ENCODE peak calls at places on chromosomes 7 and 10, in four cellular contexts. F is H9; K is H54; B is stimulated activated CD8-positive, alpha-beta memory T cell treated with anti-CD3 and anti-CD28 coated beads, Interleukin-15, amount 100 ng/mL, for 4 hours. L is an unnamed sample.

GRCh38 chr10:33237736-33238624 is 96.5 kb downstream of the NRP1 start:
- DNase-seq in F (no peak), K (peak), B (no peak), L (peak)

GRCh38 chr10:82628373-82628772 is 753.4 kb downstream of the NRG3 start:
- DNase-seq in F (no peak), K (no peak), B (no peak), L (no peak)

GRCh38 chr10:75111906-75112703 is 649 bp downstream of the SAMD8 start:
- DNase-seq in F (peak), K (peak), B (peak), L (peak)

GRCh38 chr10:125177641-125178640 is 17.6 kb upstream of the CTBP2 start:
- DNase-seq in F (no peak), K (no peak), B (no peak), L (no peak)

GRCh38 chr10:33157108-33157507 is 177.4 kb downstream of the NRP1 start:
- DNase-seq in F (no peak), K (no peak), B (no peak), L (no peak)

GRCh38 chr7:5692112-5692844 is 89.2 kb downstream of the RNF216 start:
- DNase-seq in F (no peak), K (peak), B (no peak), L (peak)

GRCh38 chr10:28054211-28054888 is 55.5 kb upstream of the ODAD2 start:
- DNase-seq in F (no peak), K (peak), B (no peak), L (peak)

GRCh38 chr10:90917231-90917967 is 3.5 kb downstream of the ANKRD1 start:
- DNase-seq in F (no peak), K (no peak), B (no peak), L (no peak)

GRCh38 chr10:71143170-71143569 is 69.2 kb upstream of the UNC5B start:
- DNase-seq in F (no peak), K (no peak), B (no peak), L (no peak)

GRCh38 chr10:69160809-69161225 is 19.2 kb upstream of the SUPV3L1 start:
- DNase-seq in F (no peak), K (no peak), B (no peak), L (peak)

GRCh38 chr10:121764241-121764942 is 163.4 kb downstream of the ATE1 start:
- DNase-seq in F (no peak), K (no peak), B (no peak), L (no peak)

GRCh38 chr7:101747058-101747617 is 70.3 kb upstream of the CUX1 start:
- DNase-seq in F (no peak), K (no peak), B (no peak), L (no peak)

GRCh38 chr10:101136007-101136707 is 5.1 kb downstream of the TLX1 start:
- DNase-seq in F (peak), K (no peak), B (no peak), L (no peak)

GRCh38 chr10:132054564-132054963 is 11.2 kb upstream of the JAKMIP3 start:
- DNase-seq in F (peak), K (peak), B (no peak), L (no peak)

GRCh38 chr7:68440870-68441269 is 1157.4 kb upstream of the AUTS2 start:
- DNase-seq in F (no peak), K (no peak), B (no peak), L (no peak)

GRCh38 chr7:148883233-148884048 is 650 bp downstream of the EZH2 start:
- DNase-seq in F (no peak), K (no peak), B (peak), L (no peak)

GRCh38 chr10:33010132-33011037 is 52.4 kb upstream of the ITGB1 start:
- DNase-seq in F (peak), K (peak), B (no peak), L (peak)

GRCh38 chr10:71260622-71261325 is 48.4 kb downstream of the UNC5B start:
- DNase-seq in F (no peak), K (peak), B (no peak), L (peak)

GRCh38 chr7:975702-976473 is 539 bp upstream of the COX19 start:
- DNase-seq in F (no peak), K (no peak), B (no peak), L (no peak)

GRCh38 chr10:103448751-103449150 is 3.4 kb downstream of the CALHM2 start:
- DNase-seq in F (no peak), K (peak), B (no peak), L (peak)

GRCh38 chr7:77727936-77728701 is 31.9 kb downstream of the RSBN1L start:
- DNase-seq in F (peak), K (no peak), B (no peak), L (peak)

GRCh38 chr7:121608785-121609184 is 212.7 kb upstream of the FAM3C start:
- DNase-seq in F (no peak), K (no peak), B (no peak), L (no peak)

GRCh38 chr10:66833023-66833422 is 92.8 kb upstream of the LRRTM3 start:
- DNase-seq in F (no peak), K (no peak), B (no peak), L (no peak)